ENCODE peak calls at places on chromosomes 12 and 14, in five cellular contexts. P is K562, K is A549, Q is IMR-90, S is GM12878. W is an unnamed sample.

GRCh38 chr12:80196419-80196818 is 97.1 kb downstream of the OTOGL start:
- DNase-seq in P (no peak), K (no peak), Q (no peak), S (no peak), W (no peak)

GRCh38 chr12:106841471-106842302 is 67.2 kb downstream of the RIC8B start:
- DNase-seq in P (peak), K (peak), Q (peak), S (no peak), W (peak)

GRCh38 chr12:60211244-60211643 is 615.4 kb downstream of the SLC16A7 start:
- DNase-seq in P (no peak), K (no peak), Q (no peak), S (no peak), W (no peak)

GRCh38 chr12:13175499-13175898 is 21.0 kb upstream of the EMP1 start:
- DNase-seq in P (no peak), K (no peak), Q (no peak), S (no peak), W (no peak)

GRCh38 chr14:86673523-86673969 is 1143.6 kb downstream of the FLRT2 start:
- DNase-seq in P (no peak), K (no peak), Q (peak), S (no peak), W (no peak)

GRCh38 chr12:64531665-64532334 is 78.5 kb upstream of the RASSF3 start:
- DNase-seq in P (no peak), K (no peak), Q (no peak), S (no peak), W (no peak)

GRCh38 chr12:14618990-14619389 is 51.3 kb upstream of the PLBD1 start:
- DNase-seq in P (no peak), K (peak), Q (peak), S (no peak), W (peak)

GRCh38 chr12:101474711-101475386 is at the start of gene SPIC:
- DNase-seq in P (no peak), K (no peak), Q (no peak), S (no peak), W (no peak)

GRCh38 chr12:802242-802995 is 50.0 kb downstream of the WNK1 start:
- DNase-seq in P (no peak), K (no peak), Q (peak), S (no peak), W (no peak)

GRCh38 chr12:104682790-104683279 is 226.1 kb downstream of the CHST11 start:
- DNase-seq in P (no peak), K (no peak), Q (no peak), S (peak), W (no peak)
- TF ChIP-seq RCOR1 in P (no peak), K (no peak), Q (no peak), S (no peak), W (no peak)

GRCh38 chr12:128042825-128043224 is 224.1 kb upstream of the TMEM132C start:
- DNase-seq in P (no peak), K (no peak), Q (no peak), S (no peak), W (no peak)
- TF ChIP-seq SMC3 in P (no peak), K (no peak), Q (no peak), S (no peak), W (no peak)

GRCh38 chr14:90649096-90649495 is 167.1 kb downstream of the TTC7B start:
- DNase-seq in P (no peak), K (no peak), Q (peak), S (no peak), W (no peak)
- TF ChIP-seq RCOR1 in P (no peak), K (no peak), Q (no peak), S (no peak), W (no peak)

GRCh38 chr12:22234561-22234960 is 99.9 kb downstream of the ST8SIA1 start:
- DNase-seq in P (no peak), K (no peak), Q (peak), S (no peak), W (no peak)
- TF ChIP-seq SMC3 in P (no peak), K (no peak), Q (no peak), S (no peak), W (no peak)

GRCh38 chr14:59355101-59355500 is 110.1 kb downstream of the GPR135 start:
- DNase-seq in P (no peak), K (no peak), Q (no peak), S (no peak), W (no peak)

GRCh38 chr14:59349154-59349772 is 115.9 kb downstream of the GPR135 start:
- DNase-seq in P (no peak), K (no peak), Q (no peak), S (no peak), W (no peak)

GRCh38 chr14:59354666-59355065 is 110.5 kb downstream of the GPR135 start:
- DNase-seq in P (no peak), K (no peak), Q (peak), S (no peak), W (no peak)

GRCh38 chr14:59356298-59356697 is 108.9 kb downstream of the GPR135 start:
- DNase-seq in P (no peak), K (no peak), Q (no peak), S (no peak), W (no peak)

GRCh38 chr14:59352951-59353350 is 112.2 kb downstream of the GPR135 start:
- DNase-seq in P (no peak), K (no peak), Q (no peak), S (no peak), W (no peak)
- TF ChIP-seq RCOR1 in P (no peak), K (no peak), Q (no peak), S (no peak), W (no peak)

DNA sequence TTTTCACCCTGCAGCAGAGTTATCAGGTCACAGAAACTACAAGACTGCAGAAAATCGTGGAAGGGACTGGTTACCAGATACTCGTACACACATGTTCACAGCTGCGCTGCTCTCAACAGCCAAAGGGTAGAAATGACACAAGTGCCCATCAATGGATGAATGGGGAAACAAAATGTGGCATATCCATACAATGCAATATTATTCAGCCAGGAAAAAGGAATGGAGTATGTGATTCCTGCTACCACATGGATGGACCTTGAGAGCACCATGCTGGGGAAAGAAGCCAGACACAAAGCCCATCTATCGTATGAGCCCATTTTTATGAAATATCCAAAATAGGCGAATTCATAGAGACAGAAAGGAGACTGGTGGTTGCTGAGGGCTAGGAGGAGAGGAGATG is 1.7 kb upstream of the RIMBP2 start:
- DNase-seq in P (no peak), K (no peak), Q (no peak), S (no peak), W (no peak)
- TF ChIP-seq SMC3 in P (no peak), K (no peak), Q (no peak), S (no peak), W (no peak)

GRCh38 chr12:2834581-2835491 is at the start of gene NRIP2:
- DNase-seq in P (no peak), K (no peak), Q (peak), S (no peak), W (peak)
- TF ChIP-seq RCOR1 in P (no peak), K (no peak), Q (no peak), S (no peak), W (no peak)